ENCODE peak calls at places on chromosomes 2 and 18, in seven cellular contexts. One of them, this sample, is unnamed.

GRCh38 chr2:32399221-32399620 is 42.4 kb downstream of the BIRC6 start:
- DNase-seq in cardiac muscle cell: no peak
- DNase-seq in AG10803: no peak
- DNase-seq in NB4: no peak
- DNase-seq in kidney: no peak
- DNase-seq in hepatocyte: no peak
- DNase-seq in body of pancreas: no peak
- DNase-seq in this sample: no peak

GRCh38 chr18:79942786-79943607 is 8.5 kb downstream of the SLC66A2 start:
- DNase-seq in cardiac muscle cell: no peak
- DNase-seq in AG10803: no peak
- DNase-seq in NB4: no peak
- DNase-seq in kidney: peak; percentile 55
- DNase-seq in hepatocyte: peak; percentile 54
- DNase-seq in body of pancreas: no peak
- DNase-seq in this sample: no peak

GRCh38 chr18:55337908-55338521 is 250.0 kb downstream of the TCF4 start:
- DNase-seq in cardiac muscle cell: no peak
- DNase-seq in AG10803: peak; percentile 31
- DNase-seq in NB4: no peak
- DNase-seq in kidney: no peak
- DNase-seq in hepatocyte: no peak
- DNase-seq in body of pancreas: no peak
- DNase-seq in this sample: peak; percentile 53

GRCh38 chr2:33122726-33123125 is 176.0 kb downstream of the LTBP1 start:
- DNase-seq in cardiac muscle cell: no peak
- DNase-seq in AG10803: no peak
- DNase-seq in NB4: no peak
- DNase-seq in kidney: no peak
- DNase-seq in hepatocyte: no peak
- DNase-seq in body of pancreas: no peak
- DNase-seq in this sample: no peak

GRCh38 chr2:204187513-204188088 is 251.0 kb downstream of the ICOS start:
- DNase-seq in cardiac muscle cell: no peak
- DNase-seq in AG10803: no peak
- DNase-seq in NB4: no peak
- DNase-seq in kidney: no peak
- DNase-seq in hepatocyte: peak; percentile 54
- DNase-seq in body of pancreas: peak; percentile 45
- DNase-seq in this sample: no peak

GRCh38 chr2:85504434-85505261 is 34.3 kb upstream of the MAT2A start:
- DNase-seq in cardiac muscle cell: peak; percentile 81
- DNase-seq in AG10803: peak; percentile 92
- DNase-seq in NB4: peak; percentile 74
- DNase-seq in kidney: no peak
- DNase-seq in hepatocyte: no peak
- DNase-seq in body of pancreas: peak; percentile 49
- DNase-seq in this sample: peak; percentile 88

GRCh38 chr2:188068093-188068492 is 223.6 kb upstream of the GULP1 start:
- DNase-seq in cardiac muscle cell: no peak
- DNase-seq in AG10803: no peak
- DNase-seq in NB4: no peak
- DNase-seq in kidney: no peak
- DNase-seq in hepatocyte: no peak
- DNase-seq in body of pancreas: no peak
- DNase-seq in this sample: no peak

GRCh38 chr2:184599054-184599874 is 935 bp downstream of the ZNF804A start:
- DNase-seq in cardiac muscle cell: no peak
- DNase-seq in AG10803: no peak
- DNase-seq in NB4: peak; percentile 85
- DNase-seq in kidney: no peak
- DNase-seq in hepatocyte: no peak
- DNase-seq in body of pancreas: no peak
- DNase-seq in this sample: peak; percentile 5

GRCh38 chr2:186457908-186458307 is 28.2 kb upstream of the ZC3H15 start:
- DNase-seq in cardiac muscle cell: no peak
- DNase-seq in AG10803: no peak
- DNase-seq in NB4: no peak
- DNase-seq in kidney: no peak
- DNase-seq in hepatocyte: no peak
- DNase-seq in body of pancreas: no peak
- DNase-seq in this sample: no peak

GRCh38 chr2:55200416-55200815 is 31.7 kb downstream of the CLHC1 start:
- DNase-seq in cardiac muscle cell: no peak
- DNase-seq in AG10803: no peak
- DNase-seq in NB4: no peak
- DNase-seq in kidney: no peak
- DNase-seq in hepatocyte: no peak
- DNase-seq in body of pancreas: no peak
- DNase-seq in this sample: no peak

GRCh38 chr2:193584522-193584938 is 1389.8 kb upstream of the TMEFF2 start:
- DNase-seq in cardiac muscle cell: peak; percentile 37
- DNase-seq in AG10803: no peak
- DNase-seq in NB4: peak; percentile 52
- DNase-seq in kidney: no peak
- DNase-seq in hepatocyte: peak; percentile 42
- DNase-seq in body of pancreas: no peak
- DNase-seq in this sample: peak; percentile 31

GRCh38 chr2:64858541-64859031 is 130.6 kb upstream of the SLC1A4 start:
- DNase-seq in cardiac muscle cell: no peak
- DNase-seq in AG10803: no peak
- DNase-seq in NB4: peak; percentile 65
- DNase-seq in kidney: peak; percentile 52
- DNase-seq in hepatocyte: no peak
- DNase-seq in body of pancreas: no peak
- DNase-seq in this sample: no peak

GRCh38 chr2:156334496-156335478 is 2.3 kb upstream of the NR4A2 start:
- DNase-seq in cardiac muscle cell: peak; percentile 95
- DNase-seq in AG10803: peak; percentile 92
- DNase-seq in NB4: no peak
- DNase-seq in kidney: peak; percentile 97
- DNase-seq in hepatocyte: peak; percentile 91
- DNase-seq in body of pancreas: peak; percentile 92
- DNase-seq in this sample: peak; percentile 94

GRCh38 chr2:145655366-145655765 is 1135.4 kb upstream of the ZEB2 start:
- DNase-seq in cardiac muscle cell: no peak
- DNase-seq in AG10803: no peak
- DNase-seq in NB4: no peak
- DNase-seq in kidney: no peak
- DNase-seq in hepatocyte: no peak
- DNase-seq in body of pancreas: no peak
- DNase-seq in this sample: no peak

GRCh38 chr18:3984163-3984757 is 470.8 kb downstream of the DLGAP1 start:
- DNase-seq in cardiac muscle cell: no peak
- DNase-seq in AG10803: no peak
- DNase-seq in NB4: no peak
- DNase-seq in kidney: no peak
- DNase-seq in hepatocyte: no peak
- DNase-seq in body of pancreas: no peak
- DNase-seq in this sample: no peak

GRCh38 chr18:12034241-12035100 is 53.2 kb downstream of the IMPA2 start:
- DNase-seq in cardiac muscle cell: no peak
- DNase-seq in AG10803: no peak
- DNase-seq in NB4: peak; percentile 21
- DNase-seq in kidney: no peak
- DNase-seq in hepatocyte: no peak
- DNase-seq in body of pancreas: no peak
- DNase-seq in this sample: no peak

GRCh38 chr2:56464613-56465012 is 280.8 kb downstream of the CCDC85A start:
- DNase-seq in cardiac muscle cell: peak; percentile 0
- DNase-seq in AG10803: peak; percentile 81
- DNase-seq in NB4: no peak
- DNase-seq in kidney: no peak
- DNase-seq in hepatocyte: no peak
- DNase-seq in body of pancreas: no peak
- DNase-seq in this sample: peak; percentile 2

GRCh38 chr2:57701391-57701791 is 345.2 kb upstream of the VRK2 start:
- DNase-seq in cardiac muscle cell: no peak
- DNase-seq in AG10803: peak; percentile 63
- DNase-seq in NB4: no peak
- DNase-seq in kidney: no peak
- DNase-seq in hepatocyte: no peak
- DNase-seq in body of pancreas: no peak
- DNase-seq in this sample: peak; percentile 36

GRCh38 chr2:145185696-145186095 is 665.8 kb upstream of the ZEB2 start:
- DNase-seq in cardiac muscle cell: no peak
- DNase-seq in AG10803: no peak
- DNase-seq in NB4: no peak
- DNase-seq in kidney: no peak
- DNase-seq in hepatocyte: no peak
- DNase-seq in body of pancreas: no peak
- DNase-seq in this sample: no peak

GRCh38 chr2:27262379-27263286 is at the start of gene SLC30A3:
- DNase-seq in cardiac muscle cell: peak; percentile 38
- DNase-seq in AG10803: peak; percentile 13
- DNase-seq in NB4: no peak
- DNase-seq in kidney: peak; percentile 87
- DNase-seq in hepatocyte: peak; percentile 78
- DNase-seq in body of pancreas: peak; percentile 74
- DNase-seq in this sample: peak; percentile 39

GRCh38 chr2:180657054-180657453 is 323.4 kb upstream of the UBE2E3 start:
- DNase-seq in cardiac muscle cell: peak; percentile 60
- DNase-seq in AG10803: peak; percentile 11
- DNase-seq in NB4: no peak
- DNase-seq in kidney: no peak
- DNase-seq in hepatocyte: peak; percentile 60
- DNase-seq in body of pancreas: no peak
- DNase-seq in this sample: peak; percentile 45

GRCh38 chr2:47653909-47654789 is 128.8 kb upstream of the MSH6 start:
- DNase-seq in cardiac muscle cell: peak; percentile 74
- DNase-seq in AG10803: no peak
- DNase-seq in NB4: peak; percentile 46
- DNase-seq in kidney: no peak
- DNase-seq in hepatocyte: peak; percentile 21
- DNase-seq in body of pancreas: peak; percentile 66
- DNase-seq in this sample: peak; percentile 49

GRCh38 chr2:42337356-42337820 is 23.6 kb downstream of the COX7A2L start:
- DNase-seq in cardiac muscle cell: no peak
- DNase-seq in AG10803: no peak
- DNase-seq in NB4: no peak
- DNase-seq in kidney: no peak
- DNase-seq in hepatocyte: no peak
- DNase-seq in body of pancreas: no peak
- DNase-seq in this sample: no peak
- TF ChIP-seq CTCF in cardiac muscle cell: no peak
- TF ChIP-seq CTCF in AG10803: peak; percentile 20
- TF ChIP-seq CTCF in NB4: peak; percentile 32
- TF ChIP-seq CTCF in kidney: no peak
- TF ChIP-seq CTCF in hepatocyte: no peak
- TF ChIP-seq CTCF in body of pancreas: no peak
- TF ChIP-seq CTCF in this sample: peak; percentile 15

DNA sequence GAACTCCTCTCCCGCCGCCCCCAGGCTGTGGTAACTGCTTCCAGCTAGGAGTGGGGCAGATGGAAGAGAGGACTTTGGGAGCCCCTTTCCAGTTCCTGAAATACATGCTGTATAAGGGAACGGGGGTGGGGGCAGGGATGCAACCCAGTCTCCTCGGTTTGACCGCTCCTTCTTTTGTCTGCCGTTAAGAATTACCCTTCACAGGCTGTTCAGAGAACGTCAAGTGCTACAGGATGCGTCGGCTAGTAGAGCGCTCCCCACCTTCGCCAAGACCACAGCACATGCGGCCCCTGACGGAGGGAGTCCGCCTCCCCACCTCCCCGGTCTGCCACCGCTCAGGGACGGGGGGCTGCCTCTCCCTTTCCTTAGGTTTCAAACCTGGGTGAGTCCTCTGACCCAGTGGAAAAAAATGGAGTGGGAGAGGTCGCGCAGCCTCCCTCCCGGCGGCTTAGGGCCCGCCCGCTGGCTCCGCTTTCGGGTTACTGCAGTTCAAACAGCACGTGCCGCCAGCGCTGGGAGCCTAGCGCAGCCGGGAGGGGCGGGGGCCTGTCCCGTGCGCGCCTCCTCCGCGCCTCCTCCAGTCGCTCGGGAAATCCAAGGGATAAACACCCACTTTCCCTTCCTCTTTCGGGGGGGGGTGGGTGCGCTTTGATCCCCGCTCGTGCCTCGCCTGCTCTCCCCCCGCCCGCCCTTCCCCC is 4.8 kb downstream of the CYP26B1 start:
- DNase-seq in cardiac muscle cell: peak; percentile 80
- DNase-seq in AG10803: peak; percentile 25
- DNase-seq in NB4: peak; percentile 37
- DNase-seq in kidney: peak; percentile 88
- DNase-seq in hepatocyte: peak; percentile 86
- DNase-seq in body of pancreas: peak; percentile 56
- DNase-seq in this sample: no peak
- H3K4me3 ChIP-seq in cardiac muscle cell: peak overlapping the region; percentile 25
- H3K4me3 ChIP-seq in AG10803: no peak overlapping the region
- H3K4me3 ChIP-seq in NB4: no peak overlapping the region
- H3K4me3 ChIP-seq in kidney: peak overlapping the region; percentile 29
- H3K4me3 ChIP-seq in hepatocyte: peak overlapping the region; percentile 38
- H3K4me3 ChIP-seq in body of pancreas: no peak overlapping the region
- H3K4me3 ChIP-seq in this sample: no peak overlapping the region

GRCh38 chr2:24816404-24816803 is 23.2 kb downstream of the CENPO start:
- DNase-seq in cardiac muscle cell: no peak
- DNase-seq in AG10803: no peak
- DNase-seq in NB4: no peak
- DNase-seq in kidney: no peak
- DNase-seq in hepatocyte: no peak
- DNase-seq in body of pancreas: no peak
- DNase-seq in this sample: no peak
- TF ChIP-seq CTCF in cardiac muscle cell: no peak
- TF ChIP-seq CTCF in AG10803: no peak
- TF ChIP-seq CTCF in NB4: no peak
- TF ChIP-seq CTCF in kidney: no peak
- TF ChIP-seq CTCF in hepatocyte: no peak
- TF ChIP-seq CTCF in body of pancreas: no peak
- TF ChIP-seq CTCF in this sample: no peak

DNA sequence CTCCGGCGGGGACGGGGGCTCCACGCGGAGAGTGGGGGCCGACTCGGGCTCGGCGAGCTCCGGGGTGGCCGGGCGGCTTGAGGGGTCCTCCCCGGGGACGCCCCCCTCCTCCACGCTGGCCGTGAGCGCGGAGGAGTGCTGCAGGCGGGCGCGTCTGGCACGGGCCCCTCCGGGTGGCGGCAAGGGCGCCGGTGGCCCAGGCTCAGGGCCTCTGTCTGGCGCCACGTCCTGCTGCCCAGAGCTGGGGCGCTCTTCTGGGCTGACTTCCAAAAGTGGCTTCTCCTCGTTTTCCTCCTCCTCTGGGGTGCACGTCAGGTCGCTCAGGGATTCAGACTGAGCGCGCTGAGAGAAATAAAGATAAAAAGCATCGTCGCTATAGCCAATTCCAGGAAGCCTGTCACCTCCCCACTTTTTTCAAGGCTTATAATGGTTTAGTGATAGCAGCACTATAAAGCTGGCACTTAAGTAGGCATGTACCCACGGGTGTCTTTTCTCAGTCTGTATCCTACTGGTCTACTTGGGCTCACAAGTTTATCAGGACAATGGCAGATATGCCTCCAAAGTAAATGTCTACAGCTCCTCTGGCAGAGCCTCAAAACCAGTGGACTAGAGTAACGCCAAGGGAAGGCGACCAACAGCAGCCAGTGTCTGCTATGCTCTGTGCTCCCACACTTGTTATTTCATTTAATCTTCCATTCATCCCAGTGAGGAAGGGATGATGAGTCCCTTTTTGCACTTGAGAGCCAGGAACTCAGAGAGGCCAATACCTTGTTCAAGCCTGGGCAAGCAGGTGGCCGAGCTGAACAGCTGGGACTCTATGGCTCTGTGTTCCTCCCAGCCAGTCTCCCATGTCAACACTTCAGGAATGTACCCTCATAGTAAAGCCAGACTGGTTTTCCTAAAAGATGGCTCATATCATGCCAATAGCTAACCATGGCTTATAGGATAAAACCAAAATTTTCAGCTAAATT is 92.5 kb upstream of the MGAT4A start:
- DNase-seq in cardiac muscle cell: no peak
- DNase-seq in AG10803: no peak
- DNase-seq in NB4: no peak
- DNase-seq in kidney: peak; percentile 70
- DNase-seq in hepatocyte: no peak
- DNase-seq in body of pancreas: no peak
- DNase-seq in this sample: no peak
- H3K4me3 ChIP-seq in cardiac muscle cell: peak overlapping the region; percentile 23
- H3K4me3 ChIP-seq in AG10803: no peak overlapping the region
- H3K4me3 ChIP-seq in NB4: no peak overlapping the region
- H3K4me3 ChIP-seq in kidney: peak overlapping the region; percentile 37
- H3K4me3 ChIP-seq in hepatocyte: peak overlapping the region; percentile 34
- H3K4me3 ChIP-seq in body of pancreas: no peak overlapping the region
- H3K4me3 ChIP-seq in this sample: no peak overlapping the region